ENCODE peak calls at places on chromosomes 1 and 21, in nine cellular contexts. P, M, A, S, R, O, I, G and L are unnamed samples.

GRCh38 chr1:214277704-214278635 is 3.0 kb upstream of the SMYD2 start:
- DNase-seq in M (no peak), A (no peak), P (no peak), G (no peak), R (no peak), S (no peak), O (no peak), I (no peak), L (no peak)

GRCh38 chr1:3186526-3186921 is 117.5 kb downstream of the PRDM16 start:
- DNase-seq in P (no peak), I (no peak), S (no peak), A (no peak), R (peak; percentile 21), G (no peak), M (no peak), O (no peak), L (peak; percentile 45)

GRCh38 chr1:173190101-173190895 is 16.8 kb downstream of the TNFSF4 start:
- DNase-seq in A (no peak), R (peak; percentile 99), P (no peak), O (peak; percentile 62), M (no peak), G (peak; percentile 92), I (peak; percentile 67), S (no peak), L (peak; percentile 85)

GRCh38 chr1:88890790-88891317 is 513 bp downstream of the GTF2B start:
- DNase-seq in A (peak; percentile 26), I (no peak), M (peak; percentile 52), S (no peak), P (peak; percentile 51), G (no peak), O (peak; percentile 29), R (peak; percentile 63), L (peak; percentile 35)

GRCh38 chr1:18949689-18950414 is 6.6 kb downstream of the IFFO2 start:
- DNase-seq in A (peak; percentile 59), M (peak; percentile 49), R (peak; percentile 75), O (peak; percentile 56), S (no peak), I (no peak), G (no peak), P (peak; percentile 60), L (peak; percentile 65)

GRCh38 chr1:110281363-110282290 is 57.5 kb upstream of the RBM15 start:
- DNase-seq in P (no peak), S (peak; percentile 89), A (no peak), G (no peak), M (no peak), O (peak; percentile 20), I (no peak), R (no peak), L (no peak)

GRCh38 chr1:27661412-27662075 is 10.4 kb downstream of the IFI6 start:
- DNase-seq in O (no peak), A (no peak), G (no peak), S (no peak), P (no peak), R (no peak), M (no peak), I (no peak), L (no peak)

GRCh38 chr21:20971296-20971921 is 26.8 kb upstream of the NCAM2 start:
- DNase-seq in R (peak; percentile 21), M (peak; percentile 49), G (peak; percentile 15), S (peak; percentile 1), P (peak; percentile 38), A (peak; percentile 18), O (peak; percentile 40), I (peak; percentile 26), L (peak; percentile 81)

GRCh38 chr1:36712151-36712550 is 229.4 kb upstream of the CSF3R start:
- DNase-seq in G (no peak), R (no peak), A (no peak), O (no peak), P (no peak), S (no peak), M (no peak), I (no peak), L (no peak)

GRCh38 chr21:41602511-41602910 is 94.6 kb upstream of the TMPRSS2 start:
- DNase-seq in S (no peak), I (no peak), P (no peak), O (no peak), G (no peak), R (no peak), M (no peak), A (no peak), L (no peak)

GRCh38 chr21:42028754-42029385 is 18.7 kb upstream of the ZBTB21 start:
- DNase-seq in A (no peak), G (no peak), R (no peak), P (no peak), O (no peak), S (no peak), M (no peak), I (no peak), L (no peak)

GRCh38 chr1:54811739-54812655 is 10.9 kb upstream of the TTC22 start:
- DNase-seq in P (no peak), S (no peak), I (no peak), R (no peak), M (no peak), A (no peak), G (no peak), O (no peak), L (no peak)

GRCh38 chr1:232376632-232377493 is 253.1 kb downstream of the SIPA1L2 start:
- DNase-seq in R (no peak), A (no peak), P (no peak), O (no peak), I (no peak), M (no peak), S (no peak), G (no peak), L (no peak)

GRCh38 chr1:175630076-175630475 is 113.3 kb downstream of the TNR start:
- DNase-seq in M (no peak), S (no peak), A (no peak), I (no peak), G (no peak), P (no peak), R (no peak), O (no peak), L (no peak)

GRCh38 chr1:163056832-163057231 is 12.3 kb upstream of the RGS4 start:
- DNase-seq in M (no peak), A (no peak), R (no peak), O (peak; percentile 44), G (no peak), S (no peak), P (no peak), I (no peak), L (peak; percentile 64)

GRCh38 chr1:16903054-16903453 is 7.3 kb downstream of the RNU1-2 start:
- DNase-seq in S (no peak), I (no peak), A (no peak), R (no peak), M (peak; percentile 41), P (peak; percentile 17), G (peak; percentile 31), O (peak; percentile 76), L (no peak)

GRCh38 chr1:91712981-91713841 is 172.7 kb downstream of the TGFBR3 start:
- DNase-seq in R (peak; percentile 30), S (no peak), I (no peak), P (peak; percentile 87), G (no peak), M (peak; percentile 77), O (peak; percentile 3), A (peak; percentile 49), L (no peak)

GRCh38 chr1:50279622-50280320 is 143.5 kb downstream of the DMRTA2 start:
- DNase-seq in S (no peak), M (no peak), A (no peak), R (peak; percentile 13), O (no peak), G (no peak), I (no peak), P (peak; percentile 8), L (peak; percentile 47)

GRCh38 chr1:41689596-41689995 is 205.1 kb upstream of the EDN2 start:
- DNase-seq in R (no peak), P (no peak), S (no peak), I (no peak), A (no peak), O (no peak), M (no peak), G (no peak), L (no peak)

GRCh38 chr1:211643324-211644212 is 31.9 kb downstream of the NEK2 start:
- DNase-seq in R (peak; percentile 67), G (no peak), S (peak; percentile 33), P (peak; percentile 20), I (no peak), M (peak; percentile 23), O (no peak), A (peak; percentile 19), L (no peak)

GRCh38 chr1:24920155-24920925 is 9.7 kb downstream of the RUNX3 start:
- DNase-seq in M (peak; percentile 93), O (peak; percentile 48), I (no peak), S (no peak), G (no peak), P (peak; percentile 94), R (no peak), A (peak; percentile 59), L (no peak)

GRCh38 chr1:151859814-151860405 is 6.4 kb upstream of the THEM5 start:
- DNase-seq in R (no peak), P (no peak), M (no peak), S (no peak), A (no peak), I (no peak), O (no peak), G (no peak), L (no peak)

GRCh38 chr1:47587891-47588582 is 150.2 kb downstream of the FOXD2 start:
- DNase-seq in G (no peak), P (no peak), A (no peak), O (no peak), R (no peak), M (no peak), I (no peak), S (no peak), L (no peak)

GRCh38 chr1:223350361-223350908 is 13.5 kb downstream of the SUSD4 start:
- DNase-seq in A (no peak), P (no peak), R (no peak), I (no peak), O (no peak), M (no peak), S (no peak), G (no peak), L (no peak)

GRCh38 chr1:30601316-30602085 is 121.9 kb downstream of the MATN1 start:
- DNase-seq in O (no peak), I (no peak), M (no peak), P (no peak), S (no peak), G (no peak), A (no peak), R (no peak), L (no peak)

GRCh38 chr1:219210067-219210466 is 36.4 kb downstream of the LYPLAL1 start:
- DNase-seq in O (no peak), R (no peak), G (no peak), M (no peak), S (no peak), A (no peak), P (no peak), I (no peak), L (no peak)

GRCh38 chr1:43225168-43225567 is 44.6 kb upstream of the TMEM125 start:
- DNase-seq in P (no peak), A (no peak), I (no peak), M (no peak), G (no peak), O (peak; percentile 40), S (no peak), R (peak; percentile 43), L (peak; percentile 52)

GRCh38 chr1:111541721-111542120 is 38.3 kb upstream of the ADORA3 start:
- DNase-seq in S (no peak), M (no peak), P (no peak), O (peak; percentile 25), G (no peak), R (no peak), I (no peak), A (no peak), L (no peak)

GRCh38 chr1:47002211-47002610 is 21.3 kb upstream of the CYP4X1 start:
- DNase-seq in S (no peak), O (no peak), R (peak; percentile 8), A (no peak), G (no peak), I (no peak), P (no peak), M (no peak), L (no peak)

GRCh38 chr1:231861541-231862481 is 235.2 kb downstream of the DISC1 start:
- DNase-seq in I (no peak), A (no peak), R (no peak), P (no peak), S (no peak), O (peak; percentile 68), M (no peak), G (no peak), L (no peak)

GRCh38 chr21:37916795-37917142 is 512 bp upstream of the KCNJ6 start:
- DNase-seq in S (peak; percentile 48), A (no peak), M (no peak), I (no peak), G (no peak), O (no peak), R (peak; percentile 16), P (no peak), L (peak; percentile 29)